ENCODE peak calls at places on chromosomes 2 and 18, in four cellular contexts. C, E, P and T are unnamed samples.

GRCh38 chr18:76371804-76372203 is 123.2 kb downstream of the ZNF516 start:
- DNase-seq in C (no peak), P (no peak), E (no peak), T (no peak)

GRCh38 chr18:49886891-49887764 is 73.8 kb upstream of the ACAA2 start:
- DNase-seq in C (no peak), P (no peak), E (no peak), T (no peak)

GRCh38 chr2:150832686-150833085 is 345.2 kb upstream of the RND3 start:
- DNase-seq in P (no peak), E (no peak), C (no peak), T (no peak)

GRCh38 chr2:181778621-181779195 is 98.4 kb upstream of the NEUROD1 start:
- DNase-seq in C (no peak), P (no peak), E (no peak), T (no peak)

GRCh38 chr18:74351354-74351753 is 35.7 kb downstream of the C18orf63 start:
- DNase-seq in C (no peak), E (no peak), P (no peak), T (no peak)

GRCh38 chr18:3061581-3062416 is 48.9 kb upstream of the LPIN2 start:
- DNase-seq in P (no peak), E (no peak), C (no peak), T (no peak)

GRCh38 chr2:155389224-155389623 is 690.7 kb downstream of the KCNJ3 start:
- DNase-seq in E (no peak), P (no peak), C (no peak), T (no peak)

GRCh38 chr2:211181626-211182025 is 625.2 kb downstream of the CPS1 start:
- DNase-seq in P (no peak), E (no peak), C (no peak), T (peak)

GRCh38 chr2:209425082-209426071 is 1.5 kb downstream of the MAP2 start:
- DNase-seq in P (no peak), C (no peak), E (peak), T (peak)

GRCh38 chr2:26691881-26692813 is at the start of gene KCNK3:
- DNase-seq in E (no peak), P (no peak), C (peak), T (no peak)

GRCh38 chr2:8137801-8138200 is 544.1 kb upstream of the ID2 start:
- DNase-seq in E (no peak), C (no peak), P (no peak), T (no peak)
- TF ChIP-seq USF2 in E (no peak), C (no peak), P (no peak), T (no peak)

GRCh38 chr2:219441451-219442205 is 7.0 kb downstream of the SPEG start:
- DNase-seq in C (peak), P (no peak), E (peak), T (no peak)
- TF ChIP-seq JUNB in C (no peak), P (no peak), E (no peak), T (no peak)

DNA sequence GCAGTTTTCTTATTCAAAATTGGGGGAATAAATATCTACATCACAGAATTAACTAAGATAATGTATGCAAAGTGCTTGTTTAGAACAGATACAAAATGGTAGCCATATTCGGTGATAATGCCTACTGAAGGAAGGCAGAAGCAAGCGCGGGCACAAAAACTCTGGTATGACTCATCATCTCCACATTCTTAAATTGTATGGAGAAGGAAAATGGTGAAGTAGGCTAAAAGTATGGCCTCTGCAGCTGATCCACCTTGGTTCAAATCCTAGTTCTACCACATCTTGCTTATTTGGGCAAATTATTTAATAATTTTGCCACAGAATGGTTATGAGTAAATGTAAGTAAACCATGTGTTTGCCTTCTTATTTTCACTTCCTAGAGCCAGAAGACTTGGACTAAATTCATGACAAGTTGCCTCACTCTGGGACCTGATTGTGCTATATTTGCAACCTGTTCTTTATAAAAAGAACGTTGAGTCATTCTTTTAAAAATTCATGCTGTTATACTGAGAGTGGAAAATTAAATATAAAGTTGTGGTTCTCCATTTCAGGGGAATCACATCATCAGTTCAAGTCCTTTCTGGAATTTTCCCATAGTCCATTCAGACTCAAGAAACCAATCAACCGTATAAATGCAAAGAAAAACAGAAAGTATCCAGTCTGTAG is 9.0 kb upstream of the CDK15 start:
- DNase-seq in P (no peak), C (no peak), E (no peak), T (no peak)
- TF ChIP-seq USF2 in P (no peak), C (no peak), E (no peak), T (no peak)

GRCh38 chr2:20182241-20182931 is 42.5 kb downstream of the SDC1 start:
- DNase-seq in P (no peak), E (peak), C (peak), T (no peak)
- TF ChIP-seq JUNB in P (no peak), E (no peak), C (no peak), T (no peak)

GRCh38 chr2:33134086-33134763 is 187.5 kb downstream of the LTBP1 start:
- DNase-seq in C (no peak), E (peak), P (no peak), T (peak)

GRCh38 chr2:33136056-33136455 is 189.3 kb downstream of the LTBP1 start:
- DNase-seq in P (no peak), C (no peak), E (no peak), T (no peak)

GRCh38 chr2:33133436-33133835 is 186.7 kb downstream of the LTBP1 start:
- DNase-seq in C (no peak), P (no peak), E (no peak), T (no peak)

GRCh38 chr2:33135645-33136044 is 188.9 kb downstream of the LTBP1 start:
- DNase-seq in C (no peak), E (no peak), P (no peak), T (no peak)

GRCh38 chr2:33134764-33135560 is 188.2 kb downstream of the LTBP1 start:
- DNase-seq in E (no peak), C (peak), P (no peak), T (no peak)
- TF ChIP-seq USF2 in E (no peak), C (no peak), P (no peak), T (no peak)

GRCh38 chr18:10270160-10270571 is 184.3 kb upstream of the APCDD1 start:
- DNase-seq in C (no peak), E (no peak), P (no peak), T (peak)
- TF ChIP-seq JUNB in C (no peak), E (no peak), P (no peak), T (no peak)